ENCODE peak calls at places on chromosomes 13 and 19, in ten cellular contexts. N, U, X, G, D, T, P, Y, V and J are unnamed samples.

GRCh38 chr19:46017874-46018675 is 4.8 kb downstream of the PGLYRP1 start:
- DNase-seq in T (no peak), D (no peak), N (no peak), P (no peak), X (no peak), G (no peak), V (no peak), Y (no peak), U (no peak), J (no peak)

GRCh38 chr19:30665449-30665848 is 293.3 kb downstream of the ZNF536 start:
- DNase-seq in T (no peak), P (no peak), N (no peak), V (no peak), G (no peak), U (no peak), Y (no peak), X (no peak), D (no peak), J (no peak)

GRCh38 chr19:21611659-21612402 is 106.4 kb downstream of the ZNF429 start:
- DNase-seq in T (no peak), Y (no peak), X (no peak), N (no peak), G (no peak), D (no peak), U (no peak), V (no peak), P (no peak), J (no peak)

GRCh38 chr19:20371911-20372310 is 193.7 kb downstream of the ZNF737 start:
- DNase-seq in V (no peak), D (no peak), U (no peak), P (no peak), G (no peak), T (no peak), N (no peak), Y (no peak), X (no peak), J (no peak)

GRCh38 chr19:18100710-18101109 is 3.1 kb downstream of the MAST3 start:
- DNase-seq in Y (peak; percentile 91), V (no peak), P (no peak), X (no peak), D (peak; percentile 54), U (no peak), T (no peak), G (peak; percentile 13), N (no peak), J (no peak)

GRCh38 chr19:47112664-47113445 is 721 bp downstream of the ZC3H4 start:
- DNase-seq in X (peak; percentile 99), Y (peak; percentile 99), N (peak; percentile 99), U (peak; percentile 99), T (peak; percentile 100), G (peak; percentile 98), D (peak; percentile 100), P (peak; percentile 99), V (peak; percentile 99), J (peak; percentile 99)

GRCh38 chr13:41428155-41428554 is 29.2 kb upstream of the RGCC start:
- DNase-seq in N (no peak), D (no peak), V (no peak), X (peak; percentile 49), Y (peak; percentile 53), G (no peak), P (no peak), T (no peak), U (no peak), J (no peak)

GRCh38 chr19:16078759-16079707 is 2.7 kb downstream of the TPM4 start:
- DNase-seq in V (peak; percentile 70), Y (peak; percentile 36), D (peak; percentile 94), G (peak; percentile 98), X (peak; percentile 71), U (peak; percentile 56), T (peak; percentile 90), N (peak; percentile 94), P (peak; percentile 66), J (no peak)

GRCh38 chr19:17333611-17334413 is 843 bp downstream of the ANO8 start:
- DNase-seq in V (no peak), X (peak; percentile 77), U (peak; percentile 53), T (no peak), P (no peak), G (peak; percentile 85), Y (peak; percentile 50), D (peak; percentile 15), N (no peak), J (no peak)

GRCh38 chr13:74990992-74991391 is 491.0 kb downstream of the TBC1D4 start:
- DNase-seq in G (no peak), U (no peak), N (no peak), V (no peak), Y (no peak), P (no peak), X (no peak), D (no peak), T (no peak), J (no peak)

GRCh38 chr19:50318438-50318837 is 10.7 kb downstream of the KCNC3 start:
- DNase-seq in Y (no peak), T (no peak), N (no peak), D (no peak), P (no peak), X (no peak), U (no peak), G (no peak), V (no peak), J (no peak)

GRCh38 chr19:47122359-47123335 is 8.0 kb upstream of the SAE1 start:
- DNase-seq in V (no peak), T (no peak), N (no peak), D (peak; percentile 93), P (no peak), Y (no peak), U (no peak), X (no peak), G (peak; percentile 87), J (no peak)

GRCh38 chr19:27935669-27936068 is 1277.3 kb downstream of the UQCRFS1 start:
- DNase-seq in Y (no peak), X (no peak), P (no peak), U (no peak), G (no peak), D (no peak), T (no peak), N (no peak), V (no peak), J (no peak)

GRCh38 chr13:61286148-61286745 is 129.4 kb downstream of the PCDH20 start:
- DNase-seq in U (no peak), N (no peak), X (no peak), G (no peak), D (no peak), T (no peak), V (no peak), Y (peak; percentile 53), P (no peak), J (no peak)

GRCh38 chr19:14342809-14343208 is 38.4 kb upstream of the ADGRE5 start:
- DNase-seq in T (no peak), U (no peak), X (no peak), V (no peak), Y (no peak), G (no peak), N (no peak), D (no peak), P (no peak), J (no peak)

GRCh38 chr19:54551950-54552912 is 21.4 kb upstream of the LILRA2 start:
- DNase-seq in V (peak; percentile 50), X (no peak), P (peak; percentile 30), G (no peak), N (no peak), T (no peak), Y (no peak), D (no peak), U (no peak), J (no peak)

GRCh38 chr19:3537101-3537437 is 1.9 kb upstream of the TEKTIP1 start:
- DNase-seq in P (no peak), V (no peak), T (no peak), G (no peak), N (no peak), D (no peak), U (no peak), Y (no peak), X (no peak), J (no peak)
- H3K9me3 ChIP-seq in P (no peaks in the 10 kb centered on the region), V (no peaks in the 10 kb centered on the region), T (no peaks in the 10 kb centered on the region), G (no peaks in the 10 kb centered on the region), N (no peaks in the 10 kb centered on the region), D (no peaks in the 10 kb centered on the region), U (no peaks in the 10 kb centered on the region), Y (no peaks in the 10 kb centered on the region), X (no peaks in the 10 kb centered on the region), J (no peaks in the 10 kb centered on the region)

DNA sequence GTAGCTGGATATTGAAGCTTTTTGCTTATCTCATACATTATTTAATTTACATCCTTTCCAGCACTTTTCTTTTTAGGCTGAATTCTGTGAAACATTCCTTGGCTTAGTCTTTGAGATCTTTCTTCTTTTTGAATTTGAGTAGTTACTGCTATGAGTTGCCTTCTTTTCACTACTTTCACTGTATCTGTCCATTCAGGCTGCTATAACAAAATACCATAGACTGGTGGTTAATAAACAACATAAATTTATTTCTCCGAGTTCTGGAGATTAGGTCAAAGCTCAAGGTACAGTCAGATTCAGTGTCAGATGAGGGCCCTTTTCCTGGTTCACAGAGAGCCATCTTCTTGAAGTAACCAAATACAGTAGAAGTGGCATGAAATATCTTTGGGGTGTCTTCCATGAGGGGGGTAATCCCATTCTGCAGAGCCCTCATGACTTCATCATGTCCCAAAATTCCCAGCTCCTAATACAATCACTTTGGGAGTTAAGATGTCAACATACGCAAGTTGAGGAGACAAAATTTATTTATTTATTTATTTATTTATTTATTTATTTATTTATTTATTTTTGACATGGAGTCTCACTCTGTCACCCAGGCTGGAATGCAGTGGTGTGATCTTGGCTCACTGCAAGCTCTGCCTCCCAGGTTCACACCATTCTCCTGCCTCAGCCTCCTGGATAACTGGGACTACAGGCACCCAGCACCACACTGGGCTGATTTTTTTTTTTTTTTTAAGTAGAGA is 15.7 kb downstream of the ZNF846 start:
- DNase-seq in Y (no peak), G (no peak), V (no peak), T (no peak), N (no peak), U (no peak), D (no peak), X (no peak), P (no peak), J (no peak)
- H3K9me3 ChIP-seq in Y (peaks cover 18% of the 10 kb centered on the region), G (peaks cover 2% of the 10 kb centered on the region), V (peaks cover 7% of the 10 kb centered on the region), T (no peaks in the 10 kb centered on the region), N (no peaks in the 10 kb centered on the region), U (peaks cover 9% of the 10 kb centered on the region), D (peaks cover 6% of the 10 kb centered on the region), X (peaks cover 15% of the 10 kb centered on the region), P (peaks cover 33% of the 10 kb centered on the region), J (peaks cover 2% of the 10 kb centered on the region)

GRCh38 chr19:52307275-52307674 is 10.3 kb downstream of the ZNF480 start:
- DNase-seq in T (no peak), Y (peak; percentile 16), V (no peak), X (no peak), G (peak; percentile 38), N (no peak), D (peak; percentile 3), P (no peak), U (no peak), J (no peak)
- H3K9me3 ChIP-seq in T (peaks cover 11% of the 10 kb centered on the region), Y (peaks cover 24% of the 10 kb centered on the region), V (peaks cover 5% of the 10 kb centered on the region), X (peaks cover 32% of the 10 kb centered on the region), G (no peaks in the 10 kb centered on the region), N (peaks cover 71% of the 10 kb centered on the region), D (peaks cover 29% of the 10 kb centered on the region), P (peaks cover 87% of the 10 kb centered on the region), U (peaks cover 29% of the 10 kb centered on the region), J (peaks cover 23% of the 10 kb centered on the region)

DNA sequence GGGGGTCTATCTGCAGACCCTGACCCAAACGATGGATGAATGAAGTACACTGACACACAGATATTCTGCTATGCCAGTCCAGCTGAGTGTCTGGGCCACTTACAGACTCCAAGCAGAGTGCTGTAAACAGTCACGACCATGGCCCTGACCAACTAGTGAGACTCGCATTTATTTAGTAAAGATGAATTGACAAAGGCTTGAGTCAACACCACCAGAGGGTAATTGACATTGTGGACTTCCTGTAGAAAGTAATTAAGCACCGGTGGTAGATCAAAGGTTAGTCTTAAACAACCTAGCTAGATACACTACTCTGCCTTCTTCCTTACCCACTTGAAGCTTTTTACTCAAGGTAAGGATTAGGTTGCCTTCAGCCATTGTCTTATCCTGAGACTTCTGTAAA is 63.4 kb upstream of the KPNA3 start:
- DNase-seq in X (no peak), N (no peak), P (no peak), T (no peak), D (no peak), V (no peak), U (no peak), Y (no peak), G (no peak), J (no peak)
- H3K9me3 ChIP-seq in X (no peaks in the 10 kb centered on the region), N (no peaks in the 10 kb centered on the region), P (no peaks in the 10 kb centered on the region), T (no peaks in the 10 kb centered on the region), D (peaks cover 2% of the 10 kb centered on the region), V (no peaks in the 10 kb centered on the region), U (no peaks in the 10 kb centered on the region), Y (no peaks in the 10 kb centered on the region), G (no peaks in the 10 kb centered on the region), J (no peaks in the 10 kb centered on the region)